ENCODE peak calls at places on chromosomes 11 and 22, in six cellular contexts. U, N, O, Q, X and P are unnamed samples. For H3K36me3, the result is how much of the 10 kb centered on the place peaks cover.

GRCh38 chr11:5596611-5597201 is at the start of gene TRIM6:
- DNase-seq in U (no peak), Q (peak), X (peak), O (peak), N (peak), P (peak)

GRCh38 chr11:128530119-128531091 is 57.0 kb downstream of the ETS1 start:
- DNase-seq in Q (peak), O (peak), U (no peak), X (peak), N (no peak), P (no peak)

GRCh38 chr22:31143038-31143437 is 2.7 kb upstream of the PLA2G3 start:
- DNase-seq in U (no peak), Q (no peak), X (no peak), O (no peak), N (peak), P (no peak)

GRCh38 chr22:39215070-39215396 is 29.7 kb downstream of the PDGFB start:
- DNase-seq in O (no peak), Q (no peak), N (no peak), X (no peak), U (no peak), P (peak)

GRCh38 chr11:76629853-76630599 is 40.5 kb downstream of the LRRC32 start:
- DNase-seq in N (peak), Q (peak), X (peak), O (peak), U (no peak), P (peak)

GRCh38 chr11:113563766-113564165 is 88.6 kb upstream of the DRD2 start:
- DNase-seq in N (no peak), Q (no peak), U (no peak), X (no peak), O (no peak), P (no peak)

GRCh38 chr22:49724030-49724892 is 103.4 kb downstream of the BRD1 start:
- DNase-seq in Q (no peak), O (no peak), X (no peak), U (peak), N (no peak), P (no peak)

GRCh38 chr11:94706211-94706610 is 61.9 kb upstream of the AMOTL1 start:
- DNase-seq in X (no peak), Q (no peak), U (no peak), O (peak), N (no peak), P (no peak)

GRCh38 chr22:38012604-38013072 is 28.3 kb upstream of the SOX10 start:
- DNase-seq in U (no peak), N (no peak), X (no peak), O (no peak), Q (peak), P (no peak)

GRCh38 chr11:121780971-121781370 is 328.2 kb upstream of the SORL1-AS1 start:
- DNase-seq in N (no peak), Q (no peak), O (no peak), U (no peak), X (no peak), P (peak)

GRCh38 chr22:28246392-28246791 is 327.3 kb upstream of the PITPNB start:
- DNase-seq in X (no peak), U (no peak), N (no peak), O (no peak), Q (peak), P (no peak)

GRCh38 chr22:49155039-49155808 is 672.4 kb downstream of the BRD1 start:
- DNase-seq in O (no peak), U (no peak), N (no peak), X (no peak), Q (no peak), P (no peak)

GRCh38 chr11:79525257-79525656 is 84.4 kb upstream of the TENM4 start:
- DNase-seq in X (no peak), N (no peak), U (no peak), Q (no peak), O (no peak), P (no peak)

GRCh38 chr11:62842171-62842717 is 2.9 kb upstream of the WDR74 start:
- DNase-seq in Q (peak), N (peak), U (no peak), X (peak), O (peak), P (peak)

GRCh38 chr11:17528906-17529813 is 15.1 kb downstream of the USH1C start:
- DNase-seq in N (peak), U (no peak), O (no peak), X (no peak), Q (peak), P (no peak)

GRCh38 chr22:30178180-30179126 is 68.1 kb downstream of the LIF start:
- DNase-seq in N (peak), O (no peak), X (no peak), Q (no peak), U (no peak), P (no peak)

GRCh38 chr22:20422271-20422958 is 15.2 kb downstream of the SCARF2 start:
- DNase-seq in N (no peak), U (no peak), X (no peak), Q (peak), O (peak), P (peak)

GRCh38 chr22:24583972-24584790 is 8.7 kb downstream of the LRRC75B start:
- DNase-seq in Q (no peak), N (no peak), X (no peak), U (no peak), O (no peak), P (no peak)

GRCh38 chr11:1757861-1758610 is 5.7 kb downstream of the CTSD start:
- DNase-seq in U (peak), N (no peak), O (peak), X (peak), Q (no peak), P (no peak)

GRCh38 chr11:23923357-23923756 is 573.5 kb upstream of the LUZP2 start:
- DNase-seq in O (no peak), Q (no peak), N (no peak), U (no peak), X (no peak), P (no peak)

GRCh38 chr11:104731890-104732289 is 166.4 kb downstream of the CASP12 start:
- DNase-seq in U (no peak), N (no peak), Q (no peak), O (no peak), X (no peak), P (no peak)

GRCh38 chr11:11822946-11823345 is 18.8 kb upstream of the USP47 start:
- DNase-seq in U (no peak), Q (no peak), O (no peak), X (no peak), N (no peak), P (no peak)

GRCh38 chr22:27312567-27313507 is 488.7 kb downstream of the MN1 start:
- DNase-seq in U (no peak), O (no peak), X (no peak), Q (peak), N (no peak), P (no peak)

GRCh38 chr11:123161386-123161785 is 33.7 kb downstream of the CLMP start:
- DNase-seq in X (no peak), O (no peak), N (no peak), Q (peak), U (no peak), P (no peak)

GRCh38 chr11:64649304-64649703 is 58.3 kb downstream of the SLC22A12 start:
- DNase-seq in U (no peak), O (no peak), Q (peak), X (no peak), N (no peak), P (peak)

GRCh38 chr22:22348127-22348814 is 103.7 kb downstream of the VPREB1 start:
- DNase-seq in X (no peak), O (no peak), U (no peak), N (no peak), Q (no peak), P (no peak)

GRCh38 chr11:94553938-94554337 is 10.2 kb downstream of the FUT4 start:
- DNase-seq in U (no peak), X (no peak), N (no peak), O (no peak), Q (peak), P (no peak)

GRCh38 chr11:2687782-2688191 is 12.0 kb downstream of the KCNQ1OT1 start:
- DNase-seq in X (no peak), O (peak), N (peak), U (no peak), Q (no peak), P (peak)

GRCh38 chr11:63548178-63548577 is 11.6 kb downstream of the PLAAT4 start:
- DNase-seq in Q (peak), U (no peak), O (no peak), N (no peak), X (no peak), P (no peak)

GRCh38 chr11:109733245-109733644 is 311.3 kb downstream of the C11orf87 start:
- DNase-seq in O (no peak), X (no peak), N (no peak), Q (no peak), U (no peak), P (no peak)

GRCh38 chr11:13745165-13745564 is 76.7 kb downstream of the FAR1 start:
- DNase-seq in U (no peak), N (no peak), O (no peak), X (no peak), Q (no peak), P (no peak)

GRCh38 chr22:31130873-31131272 is 8.1 kb downstream of the INPP5J start:
- DNase-seq in O (peak), U (no peak), X (no peak), N (peak), Q (no peak), P (no peak)

GRCh38 chr22:28239941-28240340 is 320.9 kb upstream of the PITPNB start:
- DNase-seq in X (no peak), Q (no peak), O (no peak), U (no peak), N (no peak), P (no peak)

GRCh38 chr22:46066691-46067090 is 83.6 kb upstream of the PPARA start:
- DNase-seq in X (peak), Q (no peak), U (no peak), N (peak), O (peak), P (no peak)

GRCh38 chr11:130894322-130895025 is 21.8 kb downstream of the SNX19 start:
- DNase-seq in X (peak), N (peak), U (peak), Q (peak), O (peak), P (peak)

GRCh38 chr11:130902380-130902779 is 13.9 kb downstream of the SNX19 start:
- DNase-seq in O (no peak), Q (no peak), X (no peak), N (no peak), U (no peak), P (no peak)

GRCh38 chr11:130899106-130899505 is 17.2 kb downstream of the SNX19 start:
- DNase-seq in N (no peak), X (no peak), U (no peak), O (no peak), Q (no peak), P (no peak)

GRCh38 chr11:130892847-130893246 is 23.4 kb downstream of the SNX19 start:
- DNase-seq in O (no peak), U (no peak), X (no peak), Q (no peak), N (no peak), P (no peak)

GRCh38 chr11:130897262-130898182 is 18.8 kb downstream of the SNX19 start:
- DNase-seq in N (peak), U (no peak), Q (peak), X (peak), O (peak), P (peak)
- H3K36me3 ChIP-seq in N (under half), U (half or more), Q (half or more), X (under half), O (under half), P (under half)

DNA sequence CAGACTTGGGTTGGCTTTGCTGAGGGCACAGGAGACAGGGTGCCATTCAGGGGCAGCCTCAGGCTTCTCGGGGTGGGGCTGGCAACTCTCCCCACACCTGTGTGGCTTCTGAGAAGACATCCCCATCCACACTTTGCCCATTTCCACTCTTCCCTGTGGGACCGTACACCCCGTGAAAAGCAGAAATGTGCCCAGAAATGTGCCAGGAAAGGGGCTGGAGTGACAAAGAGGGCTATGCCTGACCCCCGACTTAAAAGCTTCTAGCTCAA is 50.6 kb downstream of the SGSM3 start:
- DNase-seq in U (no peak), O (peak), Q (no peak), X (no peak), N (no peak), P (no peak)
- H3K36me3 ChIP-seq in U (half or more), O (under half), Q (under half), X (under half), N (half or more), P (under half)

DNA sequence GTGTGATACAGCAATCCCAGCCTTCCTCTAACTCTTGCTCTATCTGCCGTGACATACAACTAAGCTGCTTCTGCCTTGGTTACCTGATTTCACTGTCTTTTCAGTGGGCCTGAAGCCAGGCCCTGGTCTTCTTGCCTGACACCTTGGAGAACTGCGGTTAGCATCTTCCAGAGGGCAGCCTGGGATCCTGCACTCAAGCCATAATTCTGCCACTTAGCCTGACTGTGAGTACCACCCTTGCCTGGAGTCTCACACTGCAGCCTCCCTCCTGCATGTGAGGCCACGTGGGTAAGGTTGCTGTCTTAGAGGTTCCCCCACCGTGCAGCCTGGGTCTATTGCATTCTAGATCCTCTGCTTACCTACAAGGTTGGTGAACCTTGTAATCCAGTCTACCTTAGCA is 35.8 kb downstream of the USP35 start:
- DNase-seq in X (no peak), Q (no peak), O (no peak), U (no peak), N (no peak), P (no peak)
- H3K36me3 ChIP-seq in X (under half), Q (under half), O (under half), U (under half), N (under half), P (under half)

GRCh38 chr22:43946391-43946680 is 8.9 kb upstream of the SAMM50 start:
- DNase-seq in O (no peak), U (no peak), N (no peak), X (no peak), Q (no peak), P (no peak)

GRCh38 chr22:43945632-43946390 is 9.4 kb upstream of the SAMM50 start:
- DNase-seq in Q (peak), O (peak), U (peak), X (peak), N (peak), P (peak)

GRCh38 chr22:43941449-43941848 is 13.8 kb upstream of the SAMM50 start:
- DNase-seq in O (no peak), N (no peak), Q (no peak), U (no peak), X (no peak), P (no peak)

GRCh38 chr22:43948836-43949235 is 6.4 kb upstream of the SAMM50 start:
- DNase-seq in X (no peak), Q (no peak), U (no peak), N (no peak), O (no peak), P (no peak)

GRCh38 chr22:43944670-43945430 is 10.4 kb upstream of the SAMM50 start:
- DNase-seq in X (no peak), O (no peak), U (no peak), Q (no peak), N (no peak), P (no peak)
- H3K36me3 ChIP-seq in X (under half), O (under half), U (under half), Q (under half), N (under half), P (under half)